ENCODE peak calls at places on chromosomes 2 and 18, in nine cellular contexts. One of them, this sample, is unnamed.
A peak's percentile ranks its signal among the peaks of the same experiment; 100 is the strongest.

GRCh38 chr2:232336956-232337700 is 41.4 kb upstream of the ALPP start:
- DNase-seq in epithelial cell of esophagus: no peak
- DNase-seq in heart right ventricle: no peak
- DNase-seq in stimulated activated CD8-positive, alpha-beta memory T cell treated with anti-CD3 and anti-CD28 coated beads, Interleukin-15, amount 100 ng/mL, for 1 hour: no peak
- DNase-seq in NCI-H82: no peak
- DNase-seq in CD4-positive, alpha-beta T cell: no peak
- DNase-seq in amniotic stem cell: no peak
- DNase-seq in GM23248: no peak
- DNase-seq in left ventricle myocardium inferior: peak; percentile 3
- DNase-seq in this sample: no peak

GRCh38 chr2:100599566-100599965 is 36.8 kb downstream of the PDCL3 start:
- DNase-seq in amniotic stem cell: no peak
- DNase-seq in GM23248: no peak
- DNase-seq in heart right ventricle: no peak
- DNase-seq in left ventricle myocardium inferior: no peak
- DNase-seq in NCI-H82: no peak
- DNase-seq in stimulated activated CD8-positive, alpha-beta memory T cell treated with anti-CD3 and anti-CD28 coated beads, Interleukin-15, amount 100 ng/mL, for 1 hour: no peak
- DNase-seq in epithelial cell of esophagus: no peak
- DNase-seq in CD4-positive, alpha-beta T cell: no peak
- DNase-seq in this sample: no peak

GRCh38 chr2:64644240-64645013 is 9.3 kb downstream of the SERTAD2 start:
- DNase-seq in epithelial cell of esophagus: peak; percentile 64
- DNase-seq in left ventricle myocardium inferior: peak; percentile 82
- DNase-seq in amniotic stem cell: peak; percentile 40
- DNase-seq in CD4-positive, alpha-beta T cell: no peak
- DNase-seq in heart right ventricle: peak; percentile 87
- DNase-seq in GM23248: peak; percentile 90
- DNase-seq in stimulated activated CD8-positive, alpha-beta memory T cell treated with anti-CD3 and anti-CD28 coated beads, Interleukin-15, amount 100 ng/mL, for 1 hour: no peak
- DNase-seq in NCI-H82: peak; percentile 90
- DNase-seq in this sample: peak; percentile 80

GRCh38 chr2:168198476-168199192 is 48.8 kb downstream of the STK39 start:
- DNase-seq in CD4-positive, alpha-beta T cell: no peak
- DNase-seq in left ventricle myocardium inferior: no peak
- DNase-seq in NCI-H82: no peak
- DNase-seq in heart right ventricle: no peak
- DNase-seq in GM23248: peak; percentile 78
- DNase-seq in stimulated activated CD8-positive, alpha-beta memory T cell treated with anti-CD3 and anti-CD28 coated beads, Interleukin-15, amount 100 ng/mL, for 1 hour: no peak
- DNase-seq in epithelial cell of esophagus: peak; percentile 55
- DNase-seq in amniotic stem cell: no peak
- DNase-seq in this sample: no peak

GRCh38 chr18:5890606-5891360 is 4.5 kb downstream of the TMEM200C start:
- DNase-seq in epithelial cell of esophagus: peak; percentile 10
- DNase-seq in CD4-positive, alpha-beta T cell: no peak
- DNase-seq in heart right ventricle: no peak
- DNase-seq in amniotic stem cell: no peak
- DNase-seq in GM23248: no peak
- DNase-seq in NCI-H82: no peak
- DNase-seq in stimulated activated CD8-positive, alpha-beta memory T cell treated with anti-CD3 and anti-CD28 coated beads, Interleukin-15, amount 100 ng/mL, for 1 hour: no peak
- DNase-seq in left ventricle myocardium inferior: peak; percentile 29
- DNase-seq in this sample: peak; percentile 85

GRCh38 chr2:123851281-123851680 is 173.8 kb upstream of the CNTNAP5 start:
- DNase-seq in heart right ventricle: no peak
- DNase-seq in stimulated activated CD8-positive, alpha-beta memory T cell treated with anti-CD3 and anti-CD28 coated beads, Interleukin-15, amount 100 ng/mL, for 1 hour: no peak
- DNase-seq in epithelial cell of esophagus: no peak
- DNase-seq in amniotic stem cell: no peak
- DNase-seq in NCI-H82: no peak
- DNase-seq in left ventricle myocardium inferior: no peak
- DNase-seq in GM23248: no peak
- DNase-seq in CD4-positive, alpha-beta T cell: no peak
- DNase-seq in this sample: no peak

GRCh38 chr2:239326831-239327535 is 73.8 kb downstream of the HDAC4 start:
- DNase-seq in stimulated activated CD8-positive, alpha-beta memory T cell treated with anti-CD3 and anti-CD28 coated beads, Interleukin-15, amount 100 ng/mL, for 1 hour: peak; percentile 46
- DNase-seq in heart right ventricle: peak; percentile 3
- DNase-seq in NCI-H82: no peak
- DNase-seq in CD4-positive, alpha-beta T cell: peak; percentile 68
- DNase-seq in left ventricle myocardium inferior: no peak
- DNase-seq in GM23248: no peak
- DNase-seq in epithelial cell of esophagus: peak; percentile 56
- DNase-seq in amniotic stem cell: no peak
- DNase-seq in this sample: no peak

GRCh38 chr2:12424219-12424618 is 292.5 kb upstream of the TRIB2 start:
- DNase-seq in NCI-H82: no peak
- DNase-seq in heart right ventricle: no peak
- DNase-seq in CD4-positive, alpha-beta T cell: no peak
- DNase-seq in left ventricle myocardium inferior: no peak
- DNase-seq in epithelial cell of esophagus: peak; percentile 31
- DNase-seq in stimulated activated CD8-positive, alpha-beta memory T cell treated with anti-CD3 and anti-CD28 coated beads, Interleukin-15, amount 100 ng/mL, for 1 hour: no peak
- DNase-seq in GM23248: peak; percentile 55
- DNase-seq in amniotic stem cell: no peak
- DNase-seq in this sample: no peak

GRCh38 chr18:22838639-22839487 is 94.3 kb upstream of the RBBP8 start:
- DNase-seq in CD4-positive, alpha-beta T cell: no peak
- DNase-seq in epithelial cell of esophagus: no peak
- DNase-seq in stimulated activated CD8-positive, alpha-beta memory T cell treated with anti-CD3 and anti-CD28 coated beads, Interleukin-15, amount 100 ng/mL, for 1 hour: no peak
- DNase-seq in heart right ventricle: no peak
- DNase-seq in left ventricle myocardium inferior: no peak
- DNase-seq in amniotic stem cell: no peak
- DNase-seq in GM23248: no peak
- DNase-seq in NCI-H82: peak; percentile 50
- DNase-seq in this sample: no peak

GRCh38 chr2:69888451-69888850 is 5.3 kb upstream of the SNRNP27 start:
- DNase-seq in left ventricle myocardium inferior: no peak
- DNase-seq in CD4-positive, alpha-beta T cell: no peak
- DNase-seq in stimulated activated CD8-positive, alpha-beta memory T cell treated with anti-CD3 and anti-CD28 coated beads, Interleukin-15, amount 100 ng/mL, for 1 hour: no peak
- DNase-seq in epithelial cell of esophagus: no peak
- DNase-seq in NCI-H82: no peak
- DNase-seq in amniotic stem cell: no peak
- DNase-seq in GM23248: no peak
- DNase-seq in heart right ventricle: no peak
- DNase-seq in this sample: no peak